ENCODE peak calls at places on chromosomes 5 and 9, in four cellular contexts. X is H9, R is H1, J is IMR-90. Z is an unnamed sample.

GRCh38 chr5:180198208-180198607 is 10.8 kb downstream of the RASGEF1C start:
- DNase-seq in X (no peak), R (no peak), J (no peak), Z (no peak)

GRCh38 chr5:141223112-141223783 is at the start of gene PCDHB14:
- DNase-seq in X (peak; percentile 70), R (no peak), J (peak; percentile 20), Z (peak; percentile 86)

GRCh38 chr5:5483880-5484595 is 61.6 kb downstream of the ICE1 start:
- DNase-seq in X (no peak), R (no peak), J (peak; percentile 52), Z (peak; percentile 9)

GRCh38 chr5:143383988-143384387 is 19.5 kb downstream of the NR3C1 start:
- DNase-seq in X (no peak), R (no peak), J (no peak), Z (no peak)

GRCh38 chr9:125343518-125344284 is 82.1 kb downstream of the GAPVD1 start:
- DNase-seq in X (peak; percentile 58), R (peak; percentile 49), J (peak; percentile 76), Z (peak; percentile 96)

GRCh38 chr9:124284237-124284831 is 26.6 kb downstream of the NEK6 start:
- DNase-seq in X (no peak), R (no peak), J (peak; percentile 73), Z (no peak)

GRCh38 chr5:96714951-96715451 is 52.8 kb downstream of the CAST start:
- DNase-seq in X (peak; percentile 36), R (no peak), J (peak; percentile 91), Z (peak; percentile 95)

GRCh38 chr9:135796784-135797462 is 94.9 kb downstream of the KCNT1 start:
- DNase-seq in X (no peak), R (no peak), J (no peak), Z (no peak)

GRCh38 chr5:123874600-123875201 is 362.7 kb downstream of the CSNK1G3 start:
- DNase-seq in X (no peak), R (no peak), J (peak; percentile 12), Z (peak; percentile 80)

GRCh38 chr9:88011005-88011766 is 36.9 kb upstream of the CDK20 start:
- DNase-seq in X (no peak), R (no peak), J (peak; percentile 15), Z (peak; percentile 22)

GRCh38 chr5:164052536-164053090 is 547.2 kb downstream of the MAT2B start:
- DNase-seq in X (no peak), R (no peak), J (peak; percentile 87), Z (no peak)

GRCh38 chr9:116165912-116166311 is 12.3 kb downstream of the PAPPA start:
- DNase-seq in X (no peak), R (no peak), J (peak; percentile 65), Z (no peak)

GRCh38 chr5:134509308-134510040 is 16.0 kb upstream of the JADE2 start:
- DNase-seq in X (peak; percentile 48), R (no peak), J (peak; percentile 52), Z (peak; percentile 88)

GRCh38 chr5:34576849-34577248 is 79.3 kb upstream of the RAI14 start:
- DNase-seq in X (no peak), R (no peak), J (no peak), Z (no peak)

GRCh38 chr9:127949827-127950512 is 12.3 kb upstream of the DPM2 start:
- DNase-seq in X (no peak), R (no peak), J (no peak), Z (no peak)

GRCh38 chr9:32991895-32992595 is 9.4 kb downstream of the APTX start:
- DNase-seq in X (no peak), R (no peak), J (peak; percentile 11), Z (no peak)

GRCh38 chr9:136317695-136318094 is 9.6 kb upstream of the GPSM1 start:
- DNase-seq in X (no peak), R (no peak), J (no peak), Z (no peak)

GRCh38 chr5:91850031-91850430 is 466.9 kb upstream of the ARRDC3 start:
- DNase-seq in X (no peak), R (no peak), J (peak; percentile 3), Z (peak; percentile 31)

GRCh38 chr5:156913719-156914370 is 49.2 kb downstream of the TIMD4 start:
- DNase-seq in X (peak; percentile 91), R (peak; percentile 77), J (no peak), Z (peak; percentile 67)

GRCh38 chr9:38360880-38361836 is 31.3 kb upstream of the ALDH1B1 start:
- DNase-seq in X (no peak), R (no peak), J (no peak), Z (peak; percentile 56)

GRCh38 chr5:66958984-66959641 is 237.5 kb downstream of the CD180 start:
- DNase-seq in X (peak; percentile 36), R (no peak), J (peak; percentile 80), Z (peak; percentile 86)

GRCh38 chr9:95305770-95306492 is 11.6 kb downstream of the FANCC start:
- DNase-seq in X (no peak), R (no peak), J (peak; percentile 55), Z (no peak)

GRCh38 chr9:87406545-87407166 is 91.0 kb upstream of the DAPK1 start:
- DNase-seq in X (no peak), R (no peak), J (no peak), Z (peak; percentile 66)

GRCh38 chr9:8365466-8366160 is 566.0 kb upstream of the DMAC1 start:
- DNase-seq in X (no peak), R (no peak), J (no peak), Z (peak; percentile 18)

GRCh38 chr9:16275795-16276624 is 594.5 kb downstream of the BNC2 start:
- DNase-seq in X (peak; percentile 16), R (no peak), J (no peak), Z (no peak)

GRCh38 chr9:123150708-123151503 is 117.4 kb downstream of the GPR21 start:
- DNase-seq in X (no peak), R (no peak), J (peak; percentile 41), Z (no peak)

GRCh38 chr9:76893395-76893932 is 12.4 kb downstream of the PRUNE2 start:
- DNase-seq in X (no peak), R (no peak), J (no peak), Z (no peak)

DNA sequence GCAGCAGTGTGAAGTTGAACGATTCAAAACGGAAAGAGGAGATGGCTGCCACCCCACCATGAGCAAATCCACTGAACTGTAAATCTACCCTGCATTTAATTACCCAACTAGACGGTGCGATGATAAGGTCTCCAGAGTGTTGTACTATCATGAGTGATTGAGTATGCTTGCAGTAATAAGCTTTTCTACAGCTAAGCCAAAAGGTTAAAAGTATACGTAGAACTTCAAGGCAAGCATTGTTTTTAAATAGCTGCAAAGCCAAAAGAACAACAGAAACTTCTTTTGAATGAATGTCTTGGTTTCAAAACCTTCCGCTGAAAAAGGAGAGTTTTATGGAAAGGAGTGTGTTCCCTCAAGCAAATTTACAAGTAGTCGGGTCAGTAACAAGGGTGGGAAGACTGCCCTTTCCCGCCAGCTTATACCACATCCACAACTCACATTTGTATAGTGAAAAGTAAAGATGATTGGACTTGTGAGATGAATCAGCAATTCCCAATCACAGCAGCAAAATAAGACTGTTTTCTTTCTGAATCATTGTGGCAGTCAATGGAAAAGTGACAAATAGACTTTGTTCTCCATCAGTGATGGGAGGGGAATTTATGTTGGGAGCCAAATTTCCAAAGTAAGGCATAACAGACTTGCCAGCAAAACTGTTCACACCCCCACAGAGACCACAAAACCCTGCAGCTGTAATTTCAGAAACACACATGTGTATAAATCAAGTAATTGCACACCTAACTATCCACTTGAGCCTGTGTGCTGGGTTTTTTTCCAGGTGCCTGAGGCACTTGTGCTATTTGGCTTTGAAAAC is 407.8 kb upstream of the GRAMD2B start:
- DNase-seq in X (no peak), R (no peak), J (peak; percentile 2), Z (peak; percentile 84)
- H3K27ac ChIP-seq in X (no peak overlapping the region), R (no peak overlapping the region), J (no peak overlapping the region), Z (peak overlapping the region; percentile 16)

GRCh38 chr5:172741206-172741582 is 29.8 kb downstream of the DUSP1 start:
- DNase-seq in X (no peak), R (no peak), J (no peak), Z (no peak)
- H4K5ac ChIP-seq in X (no peak overlapping the region), R (no peak overlapping the region), J (peak overlapping the region; percentile 49), Z (no peak overlapping the region)

DNA sequence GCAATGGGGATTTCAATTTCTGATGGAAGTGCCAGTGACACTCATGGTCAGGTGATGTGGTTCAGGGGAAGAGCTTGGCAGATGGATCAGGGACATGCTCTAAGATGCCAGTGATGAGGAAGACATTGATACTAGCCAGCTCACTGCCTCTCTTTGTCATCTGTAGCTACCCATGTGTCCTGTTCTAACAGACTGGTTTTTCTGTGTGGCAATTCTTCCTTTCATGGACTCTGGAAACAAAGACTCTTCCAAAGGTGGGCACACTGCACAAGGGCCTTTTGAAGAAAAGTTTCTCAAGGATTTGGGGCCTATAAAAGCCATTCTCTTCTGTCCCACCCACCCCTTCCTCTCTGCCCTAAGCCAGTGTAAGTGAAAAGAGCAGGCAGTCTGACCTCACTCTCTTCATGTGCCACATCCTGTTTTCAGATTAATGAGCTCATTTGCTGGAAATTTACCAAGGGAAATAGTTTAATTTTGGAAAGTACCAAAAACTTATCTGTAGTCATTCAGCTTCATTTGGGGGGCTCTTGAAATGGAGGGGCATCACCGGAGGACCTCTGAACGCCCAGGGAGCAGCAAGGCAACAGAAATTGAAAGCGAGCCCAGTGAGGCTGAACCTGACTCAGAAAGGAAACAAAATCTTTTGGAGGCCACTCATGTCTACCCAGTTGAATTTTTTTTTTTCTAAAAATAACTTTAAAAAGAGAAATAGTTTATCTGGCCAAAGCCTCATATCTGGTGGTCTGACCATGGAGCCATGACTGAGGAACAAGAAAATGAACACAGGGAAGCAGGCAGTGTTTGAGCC is 4.9 kb upstream of the TRAF1 start:
- DNase-seq in X (no peak), R (no peak), J (peak; percentile 75), Z (no peak)
- H3K27ac ChIP-seq in X (no peak overlapping the region), R (no peak overlapping the region), J (peak overlapping the region; percentile 83), Z (no peak overlapping the region)

GRCh38 chr5:176524987-176525386 is 12.2 kb downstream of the RNF44 start:
- DNase-seq in X (no peak), R (no peak), J (no peak), Z (no peak)

GRCh38 chr5:176528301-176528700 is 8.9 kb downstream of the RNF44 start:
- DNase-seq in X (no peak), R (no peak), J (no peak), Z (no peak)

GRCh38 chr5:176525677-176526076 is 11.5 kb downstream of the RNF44 start:
- DNase-seq in X (no peak), R (no peak), J (no peak), Z (no peak)

GRCh38 chr5:176527246-176528222 is 9.7 kb downstream of the RNF44 start:
- DNase-seq in X (no peak), R (no peak), J (no peak), Z (no peak)

DNA sequence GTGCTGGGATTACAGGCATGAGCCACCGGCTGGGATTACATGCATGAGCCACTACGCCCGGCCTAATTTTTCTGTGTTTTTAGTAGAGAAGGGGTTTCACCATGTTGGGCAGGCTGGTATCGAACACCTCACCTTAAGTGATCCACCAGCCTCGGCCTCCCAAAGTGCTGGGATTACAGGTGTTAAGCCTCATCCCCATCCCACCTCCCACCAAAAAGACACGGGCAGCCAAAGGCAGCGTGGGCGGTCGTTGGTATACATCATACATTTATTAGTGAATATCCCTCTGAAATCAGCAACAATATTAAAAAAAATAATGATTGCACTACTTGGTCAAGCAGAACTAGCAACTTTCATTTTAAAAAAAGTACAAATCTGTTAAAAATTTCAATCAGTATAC is 10.7 kb downstream of the RNF44 start:
- DNase-seq in X (no peak), R (no peak), J (no peak), Z (no peak)
- H4K5ac ChIP-seq in X (no peak overlapping the region), R (no peak overlapping the region), J (no peak overlapping the region), Z (no peak overlapping the region)

GRCh38 chr5:14160116-14160515 is 17.0 kb downstream of the TRIO start:
- DNase-seq in X (no peak), R (no peak), J (no peak), Z (no peak)
- H3K27ac ChIP-seq in X (no peak overlapping the region), R (no peak overlapping the region), J (peak overlapping the region; percentile 64), Z (no peak overlapping the region)

GRCh38 chr5:37738865-37739488 is 100.9 kb downstream of the GDNF start:
- DNase-seq in X (no peak), R (no peak), J (no peak), Z (no peak)
- H4K5ac ChIP-seq in X (no peak overlapping the region), R (no peak overlapping the region), J (peak overlapping the region; percentile 38), Z (no peak overlapping the region)

GRCh38 chr9:137416563-137417151 is 6.3 kb downstream of the EXD3 start:
- DNase-seq in X (peak; percentile 30), R (no peak), J (no peak), Z (no peak)
- H3K27ac ChIP-seq in X (no peak overlapping the region), R (no peak overlapping the region), J (no peak overlapping the region), Z (no peak overlapping the region)